ENCODE peak calls at places on chromosomes 5 and 9, in six cellular contexts. A is CD8-positive, alpha-beta T cell; R is tibial artery; J is keratinocyte; C is right atrium auricular region; V is A549. S is an unnamed sample.

GRCh38 chr5:177495243-177496060 is 2.0 kb downstream of the PDLIM7 start:
- DNase-seq in A (no peak), R (peak; percentile 85), J (no peak), C (peak; percentile 86), V (no peak), S (no peak)

GRCh38 chr5:78717674-78718073 is 69.1 kb upstream of the LHFPL2 start:
- DNase-seq in A (no peak), R (no peak), J (no peak), C (no peak), V (no peak), S (no peak)

GRCh38 chr5:94094793-94095441 is 353.5 kb upstream of the POU5F2 start:
- DNase-seq in A (no peak), R (no peak), J (no peak), C (no peak), V (no peak), S (no peak)

GRCh38 chr5:157549283-157549629 is 26.3 kb downstream of the ADAM19 start:
- DNase-seq in A (no peak), R (no peak), J (no peak), C (no peak), V (no peak), S (no peak)

GRCh38 chr9:113228130-113228665 is 6.9 kb downstream of the SLC31A1 start:
- DNase-seq in A (peak; percentile 57), R (no peak), J (no peak), C (no peak), V (no peak), S (no peak)

GRCh38 chr5:139725073-139725830 is 70.4 kb upstream of the PSD2 start:
- DNase-seq in A (no peak), R (peak; percentile 74), J (no peak), C (peak; percentile 79), V (peak; percentile 73), S (no peak)

GRCh38 chr9:107465467-107466451 is 23.8 kb downstream of the KLF4 start:
- DNase-seq in A (no peak), R (peak; percentile 78), J (no peak), C (peak; percentile 81), V (peak; percentile 84), S (peak; percentile 64)

GRCh38 chr5:157602505-157602904 is 26.9 kb upstream of the ADAM19 start:
- DNase-seq in A (no peak), R (no peak), J (no peak), C (no peak), V (no peak), S (no peak)

GRCh38 chr5:139745121-139745799 is 50.3 kb upstream of the PSD2 start:
- DNase-seq in A (no peak), R (peak; percentile 84), J (no peak), C (peak; percentile 82), V (peak; percentile 82), S (peak; percentile 22)

GRCh38 chr5:141874262-141874964 is 3.8 kb downstream of the PCDH1 start:
- DNase-seq in A (no peak), R (no peak), J (no peak), C (no peak), V (no peak), S (no peak)

GRCh38 chr5:180605554-180606214 is 14.4 kb upstream of the SCGB3A1 start:
- DNase-seq in A (peak; percentile 64), R (no peak), J (peak; percentile 25), C (no peak), V (peak; percentile 61), S (peak; percentile 28)

GRCh38 chr9:129671519-129671918 is 6.1 kb downstream of the PRRX2 start:
- DNase-seq in A (no peak), R (no peak), J (no peak), C (no peak), V (no peak), S (no peak)

GRCh38 chr9:28916348-28916747 is 1343.1 kb upstream of the C9orf72 start:
- DNase-seq in A (no peak), R (no peak), J (no peak), C (no peak), V (no peak), S (no peak)

GRCh38 chr9:114033397-114034103 is 44.5 kb downstream of the AMBP start:
- DNase-seq in A (no peak), R (no peak), J (no peak), C (peak; percentile 59), V (no peak), S (no peak)

GRCh38 chr9:101201626-101202025 is 173.1 kb downstream of the PLPPR1 start:
- DNase-seq in A (no peak), R (no peak), J (no peak), C (no peak), V (no peak), S (no peak)

GRCh38 chr5:112914584-112914983 is 7.4 kb downstream of the REEP5 start:
- DNase-seq in A (no peak), R (no peak), J (no peak), C (no peak), V (no peak), S (no peak)

GRCh38 chr5:141717043-141717442 is 35.0 kb upstream of the ARAP3 start:
- DNase-seq in A (no peak), R (no peak), J (no peak), C (no peak), V (no peak), S (no peak)

GRCh38 chr5:170907758-170908157 is 45.9 kb downstream of the RANBP17 start:
- DNase-seq in A (no peak), R (no peak), J (no peak), C (no peak), V (no peak), S (no peak)

GRCh38 chr9:129879991-129880653 is 44.9 kb downstream of the USP20 start:
- DNase-seq in A (no peak), R (no peak), J (no peak), C (no peak), V (no peak), S (no peak)

DNA sequence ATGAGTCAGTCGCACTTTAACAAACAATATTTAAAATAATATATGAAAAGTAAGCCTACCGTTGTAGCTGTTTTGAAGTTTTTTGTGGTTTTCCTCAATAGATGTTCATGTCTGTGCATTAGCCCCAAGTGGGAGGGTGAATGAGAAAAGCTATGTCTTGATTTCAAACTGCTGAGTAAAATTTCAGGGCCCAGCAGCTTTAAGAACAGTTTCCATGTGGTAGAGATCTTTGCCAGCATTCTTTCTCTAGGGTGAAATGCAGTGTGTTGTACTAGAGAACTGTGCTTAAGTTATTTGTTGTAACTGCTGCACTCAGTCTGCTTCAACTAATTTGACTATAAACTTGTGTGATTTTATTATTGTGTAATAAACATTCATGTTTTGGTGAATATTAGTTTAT is at the start of gene OGN:
- DNase-seq in A (no peak), R (no peak), J (no peak), C (no peak), V (no peak), S (no peak)
- H3K4me1 ChIP-seq in A (peaks cover 24% of the 10 kb centered on the region), R (peaks cover 16% of the 10 kb centered on the region), J (no peaks in the 10 kb centered on the region), C (peaks cover 9% of the 10 kb centered on the region), V (no peaks in the 10 kb centered on the region), S (peaks cover 28% of the 10 kb centered on the region)

GRCh38 chr9:109278848-109279247 is 42.0 kb downstream of the EPB41L4B start:
- DNase-seq in A (no peak), R (no peak), J (no peak), C (no peak), V (no peak), S (no peak)

GRCh38 chr9:109281518-109281917 is 39.3 kb downstream of the EPB41L4B start:
- DNase-seq in A (no peak), R (no peak), J (no peak), C (no peak), V (no peak), S (no peak)

GRCh38 chr9:109283012-109283411 is 37.8 kb downstream of the EPB41L4B start:
- DNase-seq in A (no peak), R (no peak), J (no peak), C (no peak), V (no peak), S (no peak)

GRCh38 chr9:109278216-109278615 is 42.6 kb downstream of the EPB41L4B start:
- DNase-seq in A (no peak), R (no peak), J (no peak), C (no peak), V (no peak), S (no peak)

GRCh38 chr9:109282302-109282701 is 38.6 kb downstream of the EPB41L4B start:
- DNase-seq in A (no peak), R (no peak), J (no peak), C (no peak), V (no peak), S (no peak)
- H3K4me1 ChIP-seq in A (no peaks in the 10 kb centered on the region), R (no peaks in the 10 kb centered on the region), J (peaks cover 5% of the 10 kb centered on the region), C (peaks cover 2% of the 10 kb centered on the region), V (peaks cover 13% of the 10 kb centered on the region), S (no peaks in the 10 kb centered on the region)

GRCh38 chr5:124906339-124907097 is 160.1 kb upstream of the ZNF608 start:
- DNase-seq in A (no peak), R (peak; percentile 76), J (no peak), C (peak; percentile 75), V (no peak), S (peak; percentile 77)
- H3K4me1 ChIP-seq in A (no peaks in the 10 kb centered on the region), R (peaks cover 24% of the 10 kb centered on the region), J (peaks cover 3% of the 10 kb centered on the region), C (peaks cover 61% of the 10 kb centered on the region), V (peaks cover 17% of the 10 kb centered on the region), S (peaks cover 61% of the 10 kb centered on the region)

GRCh38 chr9:124394596-124394995 is 20.6 kb downstream of the PSMB7 start:
- DNase-seq in A (no peak), R (no peak), J (no peak), C (no peak), V (no peak), S (no peak)
- H3K4me1 ChIP-seq in A (peaks cover 6% of the 10 kb centered on the region), R (peaks cover 4% of the 10 kb centered on the region), J (peaks cover 39% of the 10 kb centered on the region), C (peaks cover 41% of the 10 kb centered on the region), V (peaks cover 53% of the 10 kb centered on the region), S (peaks cover 15% of the 10 kb centered on the region)

DNA sequence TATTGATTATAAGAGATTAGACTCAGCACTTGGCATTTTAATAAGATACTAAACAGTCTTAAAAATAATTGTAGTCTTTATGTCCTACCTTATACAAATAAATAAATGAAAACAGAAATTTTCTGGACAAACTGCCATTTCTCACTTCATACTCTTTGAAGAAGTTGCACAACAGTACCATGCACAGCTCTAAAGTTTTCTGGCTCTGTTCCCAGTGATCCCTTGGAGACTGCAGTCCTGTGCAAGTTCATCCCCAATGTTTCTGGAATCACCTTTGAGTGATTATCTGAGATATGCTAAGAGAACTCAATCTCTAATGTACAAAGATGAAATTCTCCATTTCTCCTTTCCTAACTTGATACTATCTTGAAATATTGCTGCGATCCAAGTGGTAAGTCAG is 330.4 kb upstream of the EDIL3 start:
- DNase-seq in A (no peak), R (no peak), J (no peak), C (no peak), V (no peak), S (no peak)
- H3K4me1 ChIP-seq in A (no peaks in the 10 kb centered on the region), R (no peaks in the 10 kb centered on the region), J (peaks cover 9% of the 10 kb centered on the region), C (no peaks in the 10 kb centered on the region), V (no peaks in the 10 kb centered on the region), S (no peaks in the 10 kb centered on the region)

DNA sequence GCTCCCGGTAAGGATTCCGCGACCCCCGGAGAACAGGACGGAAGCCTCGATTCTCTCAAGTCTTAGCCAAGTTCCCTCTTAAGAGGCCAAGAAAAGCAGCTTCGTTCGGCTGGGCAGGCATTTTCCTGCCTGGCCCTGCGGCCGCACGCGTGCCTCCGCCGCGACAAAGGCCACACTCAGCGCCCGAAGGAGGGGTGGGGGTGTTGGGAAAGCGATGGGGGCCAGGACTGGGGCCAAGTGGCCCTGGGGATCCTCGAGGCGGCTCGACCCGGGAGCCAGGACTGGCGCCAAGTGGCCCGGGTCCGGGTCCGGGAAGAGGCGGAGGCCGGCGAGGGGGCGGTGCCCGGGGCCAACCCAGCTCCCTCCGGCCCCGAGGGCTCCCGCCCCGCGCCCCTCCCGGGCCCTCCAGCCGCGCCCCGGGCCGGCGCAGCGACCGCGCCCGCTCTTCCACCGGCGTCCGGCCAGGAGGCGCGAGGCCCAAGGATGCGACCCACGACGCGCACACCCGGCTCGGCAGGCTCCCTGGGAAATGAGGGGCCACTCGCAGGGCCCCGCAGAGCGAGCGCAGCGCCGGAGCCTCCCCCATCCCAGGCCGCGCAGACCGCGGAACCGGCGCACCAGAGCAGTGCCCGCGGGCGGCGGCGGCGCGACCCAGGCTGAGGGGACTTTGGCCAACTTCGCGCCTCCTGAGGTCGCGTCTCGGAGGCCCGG is 758 bp downstream of the VAV2 start:
- DNase-seq in A (no peak), R (no peak), J (no peak), C (no peak), V (no peak), S (no peak)
- H3K4me1 ChIP-seq in A (peaks cover 15% of the 10 kb centered on the region), R (peaks cover 27% of the 10 kb centered on the region), J (peaks cover 25% of the 10 kb centered on the region), C (peaks cover 38% of the 10 kb centered on the region), V (peaks cover 38% of the 10 kb centered on the region), S (peaks cover 12% of the 10 kb centered on the region)